ENCODE peak calls at places on chromosomes 3 and 15, in nine cellular contexts. A, V, C, O, Z, H, L, I and X are unnamed samples.

GRCh38 chr3:48919215-48920138 is 835 bp downstream of the ARIH2 start:
- DNase-seq in A (no peak), V (peak; percentile 46), C (peak; percentile 80), O (peak; percentile 75), Z (peak; percentile 74), H (peak; percentile 45), L (no peak), I (peak; percentile 62), X (peak; percentile 59)

GRCh38 chr3:42851228-42851834 is 24.3 kb downstream of the CYP8B1 start:
- DNase-seq in A (peak; percentile 32), V (no peak), C (no peak), O (no peak), Z (no peak), H (no peak), L (no peak), I (no peak), X (no peak)

GRCh38 chr15:64549860-64550259 is 89.5 kb downstream of the ZNF609 start:
- DNase-seq in A (no peak), V (no peak), C (no peak), O (no peak), Z (no peak), H (no peak), L (no peak), I (no peak), X (no peak)

GRCh38 chr15:100438570-100438969 is 90.2 kb downstream of the CERS3 start:
- DNase-seq in A (peak; percentile 34), V (no peak), C (no peak), O (peak; percentile 0), Z (no peak), H (peak; percentile 32), L (peak; percentile 52), I (peak; percentile 11), X (peak; percentile 6)

GRCh38 chr3:53566450-53567145 is 72.2 kb downstream of the CACNA1D start:
- DNase-seq in A (no peak), V (peak; percentile 74), C (no peak), O (no peak), Z (no peak), H (no peak), L (no peak), I (no peak), X (no peak)

GRCh38 chr3:64188810-64189560 is 36.3 kb downstream of the PRICKLE2 start:
- DNase-seq in A (peak; percentile 99), V (no peak), C (peak; percentile 92), O (peak; percentile 87), Z (no peak), H (peak; percentile 50), L (peak; percentile 43), I (peak; percentile 90), X (peak; percentile 98)

GRCh38 chr3:126267169-126267975 is 87.0 kb upstream of the ALDH1L1 start:
- DNase-seq in A (peak; percentile 93), V (peak; percentile 97), C (peak; percentile 88), O (peak; percentile 90), Z (no peak), H (peak; percentile 84), L (peak; percentile 68), I (peak; percentile 93), X (peak; percentile 96)

GRCh38 chr3:125032100-125032643 is 23.6 kb downstream of the HEG1 start:
- DNase-seq in A (peak; percentile 66), V (no peak), C (no peak), O (peak; percentile 48), Z (no peak), H (no peak), L (no peak), I (peak; percentile 62), X (peak; percentile 90)

GRCh38 chr3:127803619-127804018 is 18.7 kb downstream of the MGLL start:
- DNase-seq in A (peak; percentile 65), V (no peak), C (peak; percentile 89), O (peak; percentile 95), Z (no peak), H (no peak), L (no peak), I (peak; percentile 98), X (peak; percentile 88)

GRCh38 chr3:45145223-45145622 is 955 bp downstream of the CDCP1 start:
- DNase-seq in A (no peak), V (no peak), C (no peak), O (no peak), Z (no peak), H (no peak), L (no peak), I (no peak), X (no peak)

GRCh38 chr3:56855856-56856538 is 54.2 kb upstream of the ARHGEF3 start:
- DNase-seq in A (peak; percentile 60), V (peak; percentile 78), C (peak; percentile 64), O (peak; percentile 41), Z (peak; percentile 37), H (peak; percentile 18), L (peak; percentile 88), I (peak; percentile 41), X (no peak)

GRCh38 chr15:59996498-59997041 is 7.5 kb upstream of the FOXB1 start:
- DNase-seq in A (no peak), V (no peak), C (no peak), O (no peak), Z (peak; percentile 20), H (no peak), L (no peak), I (no peak), X (no peak)

GRCh38 chr15:52789008-52789600 is 1.0 kb downstream of the ONECUT1 start:
- DNase-seq in A (no peak), V (no peak), C (no peak), O (no peak), Z (peak; percentile 10), H (no peak), L (no peak), I (no peak), X (no peak)

GRCh38 chr15:31365655-31366127 is 39.1 kb downstream of the KLF13 start:
- DNase-seq in A (peak; percentile 96), V (peak; percentile 82), C (no peak), O (peak; percentile 96), Z (peak; percentile 79), H (no peak), L (peak; percentile 86), I (peak; percentile 93), X (peak; percentile 97)

GRCh38 chr3:177679568-177680441 is 482.5 kb upstream of the TBL1XR1 start:
- DNase-seq in A (peak; percentile 96), V (peak; percentile 22), C (peak; percentile 83), O (peak; percentile 46), Z (no peak), H (no peak), L (no peak), I (peak; percentile 59), X (peak; percentile 74)

GRCh38 chr3:43894176-43895049 is 203.7 kb downstream of the ABHD5 start:
- DNase-seq in A (peak; percentile 47), V (peak; percentile 93), C (peak; percentile 80), O (peak; percentile 89), Z (peak; percentile 54), H (peak; percentile 64), L (peak; percentile 38), I (peak; percentile 69), X (peak; percentile 38)

GRCh38 chr3:12187448-12188327 is 29.0 kb upstream of the TIMP4 start:
- DNase-seq in A (peak; percentile 78), V (no peak), C (peak; percentile 21), O (peak; percentile 77), Z (peak; percentile 62), H (no peak), L (peak; percentile 46), I (peak; percentile 73), X (peak; percentile 75)

GRCh38 chr15:40510201-40510600 is 39.4 kb downstream of the CHST14 start:
- DNase-seq in A (peak; percentile 21), V (no peak), C (no peak), O (peak; percentile 18), Z (no peak), H (no peak), L (no peak), I (no peak), X (no peak)

GRCh38 chr3:99861216-99861615 is 43.6 kb downstream of the CMSS1 start:
- DNase-seq in A (no peak), V (no peak), C (no peak), O (no peak), Z (no peak), H (no peak), L (no peak), I (no peak), X (no peak)

GRCh38 chr15:44490628-44491027 is 46.3 kb upstream of the EIF3J start:
- DNase-seq in A (peak; percentile 26), V (no peak), C (no peak), O (peak; percentile 27), Z (no peak), H (no peak), L (no peak), I (peak; percentile 44), X (no peak)

GRCh38 chr3:71066356-71066755 is 517.2 kb downstream of the FOXP1 start:
- DNase-seq in A (no peak), V (no peak), C (peak; percentile 60), O (no peak), Z (no peak), H (no peak), L (no peak), I (peak; percentile 32), X (no peak)

GRCh38 chr3:147002721-147003120 is 397.6 kb upstream of the PLSCR5 start:
- DNase-seq in A (peak; percentile 0), V (no peak), C (no peak), O (peak; percentile 9), Z (no peak), H (no peak), L (no peak), I (no peak), X (no peak)

GRCh38 chr3:10962481-10963036 is 30.0 kb upstream of the SLC6A1 start:
- DNase-seq in A (no peak), V (no peak), C (no peak), O (no peak), Z (no peak), H (no peak), L (no peak), I (no peak), X (no peak)

GRCh38 chr15:70142322-70143191 is 44.8 kb upstream of the TLE3 start:
- DNase-seq in A (peak; percentile 80), V (no peak), C (peak; percentile 50), O (peak; percentile 59), Z (no peak), H (no peak), L (no peak), I (peak; percentile 40), X (peak; percentile 89)

GRCh38 chr3:11642455-11643162 is 1.1 kb downstream of the VGLL4 start:
- DNase-seq in A (peak; percentile 90), V (peak; percentile 54), C (peak; percentile 89), O (peak; percentile 90), Z (peak; percentile 75), H (peak; percentile 46), L (peak; percentile 88), I (peak; percentile 90), X (peak; percentile 89)

GRCh38 chr3:100709840-100710235 is 544 bp downstream of the TFG start:
- DNase-seq in A (peak; percentile 42), V (peak; percentile 92), C (peak; percentile 48), O (peak; percentile 75), Z (peak; percentile 24), H (peak; percentile 17), L (peak; percentile 24), I (peak; percentile 46), X (peak; percentile 63)

GRCh38 chr15:59751552-59752413 is 62.7 kb upstream of the BNIP2 start:
- DNase-seq in A (peak; percentile 12), V (peak; percentile 49), C (peak; percentile 2), O (peak; percentile 11), Z (no peak), H (no peak), L (peak; percentile 4), I (peak; percentile 32), X (peak; percentile 3)

GRCh38 chr3:52205727-52206372 is 7.9 kb downstream of the ALAS1 start:
- DNase-seq in A (no peak), V (no peak), C (no peak), O (no peak), Z (no peak), H (no peak), L (no peak), I (no peak), X (no peak)

GRCh38 chr15:94232107-94232506 is 746 bp downstream of the MCTP2 start:
- DNase-seq in A (peak; percentile 28), V (peak; percentile 12), C (no peak), O (no peak), Z (no peak), H (no peak), L (no peak), I (no peak), X (no peak)

GRCh38 chr3:145704020-145704419 is 457.0 kb downstream of the PLOD2 start:
- DNase-seq in A (peak; percentile 19), V (no peak), C (peak; percentile 4), O (no peak), Z (no peak), H (peak; percentile 56), L (no peak), I (peak; percentile 5), X (peak; percentile 6)

GRCh38 chr3:111594205-111594604 is 941 bp downstream of the ZBED2 start:
- DNase-seq in A (peak; percentile 79), V (no peak), C (no peak), O (peak; percentile 84), Z (peak; percentile 30), H (peak; percentile 37), L (no peak), I (peak; percentile 88), X (peak; percentile 29)